ENCODE peak calls at places on chromosomes 2 and 18, in four cellular contexts. One of them, this sample, is unnamed.

GRCh38 chr18:2891526-2892431 is 45.0 kb downstream of the EMILIN2 start:
- DNase-seq in stimulated activated naive CD4-positive, alpha-beta T cell: no peak
- DNase-seq in stromal cell of bone marrow: no peak
- DNase-seq in stimulated activated CD8-positive, alpha-beta memory T cell treated with anti-CD3 and anti-CD28 coated beads, Interleukin-4, amount 100 ng/mL, for 1 hour: no peak
- DNase-seq in this sample: no peak

GRCh38 chr2:180227461-180227860 is 220.4 kb upstream of the CWC22 start:
- DNase-seq in stimulated activated naive CD4-positive, alpha-beta T cell: no peak
- DNase-seq in stromal cell of bone marrow: no peak
- DNase-seq in stimulated activated CD8-positive, alpha-beta memory T cell treated with anti-CD3 and anti-CD28 coated beads, Interleukin-4, amount 100 ng/mL, for 1 hour: no peak
- DNase-seq in this sample: no peak

GRCh38 chr18:12597775-12598174 is 60.1 kb downstream of the SPIRE1 start:
- DNase-seq in stimulated activated naive CD4-positive, alpha-beta T cell: no peak
- DNase-seq in stromal cell of bone marrow: peak
- DNase-seq in stimulated activated CD8-positive, alpha-beta memory T cell treated with anti-CD3 and anti-CD28 coated beads, Interleukin-4, amount 100 ng/mL, for 1 hour: no peak
- DNase-seq in this sample: peak

GRCh38 chr2:60152226-60152833 is 401.1 kb downstream of the BCL11A start:
- DNase-seq in stimulated activated naive CD4-positive, alpha-beta T cell: no peak
- DNase-seq in stromal cell of bone marrow: no peak
- DNase-seq in stimulated activated CD8-positive, alpha-beta memory T cell treated with anti-CD3 and anti-CD28 coated beads, Interleukin-4, amount 100 ng/mL, for 1 hour: no peak
- DNase-seq in this sample: peak

GRCh38 chr2:216695401-216695821 is at the start of gene IGFBP5:
- DNase-seq in stimulated activated naive CD4-positive, alpha-beta T cell: no peak
- DNase-seq in stromal cell of bone marrow: peak
- DNase-seq in stimulated activated CD8-positive, alpha-beta memory T cell treated with anti-CD3 and anti-CD28 coated beads, Interleukin-4, amount 100 ng/mL, for 1 hour: no peak
- DNase-seq in this sample: no peak

GRCh38 chr2:202429164-202429980 is 53.2 kb downstream of the BMPR2 start:
- DNase-seq in stimulated activated naive CD4-positive, alpha-beta T cell: no peak
- DNase-seq in stromal cell of bone marrow: no peak
- DNase-seq in stimulated activated CD8-positive, alpha-beta memory T cell treated with anti-CD3 and anti-CD28 coated beads, Interleukin-4, amount 100 ng/mL, for 1 hour: no peak
- DNase-seq in this sample: no peak

GRCh38 chr2:18232731-18233438 is 327.6 kb downstream of the RDH14 start:
- DNase-seq in stimulated activated naive CD4-positive, alpha-beta T cell: no peak
- DNase-seq in stromal cell of bone marrow: no peak
- DNase-seq in stimulated activated CD8-positive, alpha-beta memory T cell treated with anti-CD3 and anti-CD28 coated beads, Interleukin-4, amount 100 ng/mL, for 1 hour: no peak
- DNase-seq in this sample: no peak

GRCh38 chr18:57863706-57864105 is 60.6 kb upstream of the ATP8B1 start:
- DNase-seq in stimulated activated naive CD4-positive, alpha-beta T cell: no peak
- DNase-seq in stromal cell of bone marrow: no peak
- DNase-seq in stimulated activated CD8-positive, alpha-beta memory T cell treated with anti-CD3 and anti-CD28 coated beads, Interleukin-4, amount 100 ng/mL, for 1 hour: no peak
- DNase-seq in this sample: no peak